ENCODE peak calls at places on chromosome 6, in ten cellular contexts. W is ELR; Z is nephron progenitor cell; O is ACHN; Q is smooth muscle cell of the brain vasculature; P is NCI-H2029; M is stimulated activated CD8-positive, alpha-beta memory T cell treated with anti-CD3 and anti-CD28 coated beads, Interleukin-12 subunit alpha, Interleukin-12 subunit beta, amount 100 ng/mL, for 4 hours; T is stimulated activated CD4-positive, alpha-beta T cell treated with anti-CD3 and anti-CD28 coated beads, Interleukin-4, amount 100 ng/mL, for 4 hours; X is GM03348; S is ovary. B is an unnamed sample.

GRCh38 chr6:149933461-149933860 is 8.4 kb upstream of the ULBP2 start:
- DNase-seq in S (no peak), M (no peak), P (no peak), Q (no peak), T (no peak), Z (no peak), O (no peak), X (no peak), W (no peak), B (no peak)

GRCh38 chr6:135372758-135373157 is 124.8 kb downstream of the AHI1 start:
- DNase-seq in X (no peak), T (no peak), M (no peak), W (peak), P (no peak), Z (no peak), Q (no peak), O (no peak), S (no peak), B (no peak)

GRCh38 chr6:41966961-41967311 is 25.3 kb upstream of the CCND3 start:
- DNase-seq in O (peak), P (no peak), T (no peak), M (no peak), W (peak), Q (no peak), Z (no peak), X (peak), S (no peak), B (peak)

GRCh38 chr6:93848011-93848620 is 428.8 kb upstream of the EPHA7 start:
- DNase-seq in T (no peak), W (no peak), S (no peak), Z (no peak), Q (no peak), P (no peak), O (no peak), M (no peak), X (no peak), B (no peak)

GRCh38 chr6:125273251-125273650 is 28.5 kb downstream of the HDDC2 start:
- DNase-seq in O (no peak), T (no peak), W (no peak), M (no peak), X (no peak), S (no peak), P (no peak), Z (no peak), Q (no peak), B (no peak)

GRCh38 chr6:54860739-54861138 is 14.2 kb downstream of the FAM83B start:
- DNase-seq in S (no peak), O (peak), W (peak), P (no peak), M (no peak), T (no peak), Z (no peak), Q (peak), X (no peak), B (no peak)

GRCh38 chr6:119463081-119463626 is 113.6 kb upstream of the MAN1A1 start:
- DNase-seq in Z (no peak), T (no peak), P (no peak), X (no peak), S (no peak), O (no peak), Q (no peak), W (no peak), M (no peak), B (no peak)

GRCh38 chr6:85637579-85637978 is 5.1 kb downstream of the SYNCRIP start:
- DNase-seq in O (no peak), Q (no peak), P (no peak), Z (no peak), W (no peak), S (no peak), X (no peak), M (no peak), T (no peak), B (no peak)

GRCh38 chr6:144285798-144286502 is 815 bp downstream of the UTRN start:
- DNase-seq in M (peak), O (peak), W (peak), P (no peak), Q (no peak), X (peak), Z (peak), S (peak), T (peak), B (no peak)

GRCh38 chr6:34515473-34516387 is 40.4 kb downstream of the SPDEF start:
- DNase-seq in Q (no peak), T (no peak), M (no peak), S (no peak), P (no peak), X (no peak), W (no peak), Z (no peak), O (no peak), B (no peak)

GRCh38 chr6:89050155-89050554 is 30.4 kb upstream of the PNRC1 start:
- DNase-seq in W (no peak), X (peak), Q (no peak), T (no peak), P (no peak), S (peak), O (no peak), M (no peak), Z (no peak), B (no peak)

GRCh38 chr6:150813993-150814359 is 51.5 kb upstream of the MTHFD1L start:
- DNase-seq in S (no peak), Z (no peak), M (no peak), X (no peak), T (no peak), Q (no peak), W (peak), P (no peak), O (peak), B (no peak)